ENCODE peak calls at places on chromosomes 7 and 10, in seven cellular contexts. O, C, E, U, D, Z and P are unnamed samples. For H3K4me1 and H3K27me3, the result is how much of the 10 kb centered on the place peaks cover.

GRCh38 chr10:3407208-3407607 is 234.6 kb upstream of the PITRM1 start:
- DNase-seq in U (no peak), E (no peak), O (peak), D (no peak), Z (no peak), C (no peak), P (no peak)

GRCh38 chr10:3807928-3808496 is 23.0 kb upstream of the KLF6 start:
- DNase-seq in E (peak), C (no peak), Z (no peak), D (peak), O (no peak), U (no peak), P (no peak)

GRCh38 chr7:2100278-2101205 is 132.2 kb downstream of the MAD1L1 start:
- DNase-seq in O (no peak), C (peak), D (peak), U (no peak), E (no peak), Z (no peak), P (no peak)

GRCh38 chr10:130401860-130402765 is 265.9 kb downstream of the GLRX3 start:
- DNase-seq in C (no peak), Z (no peak), U (no peak), D (no peak), E (no peak), O (no peak), P (no peak)

GRCh38 chr10:91759581-91759986 is 38.6 kb upstream of the TNKS2 start:
- DNase-seq in Z (peak), C (no peak), D (no peak), O (peak), U (no peak), E (no peak), P (no peak)

GRCh38 chr7:157193274-157193673 is 54.5 kb downstream of the UBE3C start:
- DNase-seq in E (peak), Z (no peak), U (no peak), D (peak), O (no peak), C (peak), P (no peak)

GRCh38 chr10:89921422-89921821 is 220.0 kb downstream of the KIF20B start:
- DNase-seq in D (no peak), U (no peak), Z (no peak), C (peak), O (peak), E (no peak), P (no peak)

GRCh38 chr7:103988468-103989199 is 824 bp downstream of the RELN start:
- DNase-seq in D (peak), U (no peak), Z (no peak), E (no peak), C (no peak), O (peak), P (no peak)

GRCh38 chr7:55019329-55019690 is 493 bp downstream of the EGFR start:
- DNase-seq in Z (peak), D (peak), C (peak), E (peak), U (no peak), O (peak), P (no peak)

GRCh38 chr10:13152286-13152685 is 9.1 kb upstream of the MCM10 start:
- DNase-seq in Z (no peak), O (no peak), E (no peak), U (no peak), C (peak), D (no peak), P (no peak)

GRCh38 chr7:137871173-137871915 is 24.6 kb upstream of the DGKI start:
- DNase-seq in C (no peak), E (no peak), U (no peak), D (no peak), Z (peak), O (no peak), P (no peak)

GRCh38 chr7:91347288-91347687 is 83.1 kb downstream of the FZD1 start:
- DNase-seq in C (no peak), D (no peak), Z (peak), E (no peak), U (no peak), O (peak), P (no peak)

GRCh38 chr10:60271319-60272040 is 118.2 kb downstream of the ANK3 start:
- DNase-seq in O (no peak), Z (no peak), D (no peak), C (no peak), U (no peak), E (no peak), P (no peak)

GRCh38 chr10:22606164-22606614 is 108.2 kb downstream of the PIP4K2A start:
- DNase-seq in U (peak), O (peak), Z (peak), D (no peak), C (no peak), E (no peak), P (no peak)

GRCh38 chr7:13821152-13821787 is 168.2 kb downstream of the ETV1 start:
- DNase-seq in C (no peak), O (peak), U (no peak), E (no peak), D (no peak), Z (no peak), P (no peak)

GRCh38 chr10:125795111-125795510 is 19.5 kb upstream of the MMP21 start:
- DNase-seq in Z (no peak), C (no peak), D (no peak), E (no peak), U (no peak), O (no peak), P (no peak)

GRCh38 chr10:128530301-128530700 is 404.1 kb upstream of the MKI67 start:
- DNase-seq in O (no peak), E (no peak), U (no peak), C (peak), D (peak), Z (peak), P (no peak)

GRCh38 chr10:59245751-59246150 is 69.3 kb downstream of the PHYHIPL start:
- DNase-seq in D (no peak), U (no peak), O (no peak), Z (no peak), C (no peak), E (no peak), P (no peak)

GRCh38 chr10:79413196-79413595 is 32.2 kb downstream of the ZCCHC24 start:
- DNase-seq in D (no peak), O (peak), U (no peak), Z (peak), C (no peak), E (no peak), P (no peak)

GRCh38 chr7:2601907-2602735 is 29.7 kb upstream of the TTYH3 start:
- DNase-seq in D (no peak), E (no peak), Z (no peak), O (no peak), U (no peak), C (no peak), P (no peak)

GRCh38 chr7:19069842-19070241 is 47.6 kb downstream of the TWIST1 start:
- DNase-seq in Z (no peak), U (no peak), O (peak), E (no peak), C (no peak), D (no peak), P (no peak)

GRCh38 chr7:127755529-127755928 is 103.5 kb downstream of the SND1 start:
- DNase-seq in O (no peak), C (no peak), D (no peak), Z (no peak), E (no peak), U (no peak), P (no peak)

GRCh38 chr7:129778770-129779601 is 167.5 kb downstream of the NRF1 start:
- DNase-seq in C (peak), D (peak), E (no peak), U (peak), Z (no peak), O (no peak), P (no peak)

GRCh38 chr10:130459851-130460490 is 323.8 kb downstream of the GLRX3 start:
- DNase-seq in Z (no peak), O (no peak), D (no peak), E (peak), U (no peak), C (no peak), P (no peak)

GRCh38 chr7:121473645-121474300 is 77.7 kb upstream of the FAM3C start:
- DNase-seq in C (no peak), U (no peak), E (no peak), Z (peak), O (peak), D (no peak), P (no peak)

GRCh38 chr10:8352696-8353095 is 298.2 kb downstream of the GATA3 start:
- DNase-seq in C (no peak), E (no peak), D (no peak), O (peak), Z (no peak), U (no peak), P (no peak)

GRCh38 chr7:105209870-105210269 is 178.9 kb downstream of the SRPK2 start:
- DNase-seq in C (no peak), U (no peak), O (no peak), Z (no peak), D (no peak), E (no peak), P (no peak)

GRCh38 chr10:119391430-119392313 is 150.8 kb downstream of the RGS10 start:
- DNase-seq in E (no peak), D (no peak), O (no peak), C (no peak), U (no peak), Z (no peak), P (no peak)

GRCh38 chr7:7662527-7662926 is 22.0 kb downstream of the UMAD1 start:
- DNase-seq in O (peak), E (no peak), Z (peak), U (no peak), D (no peak), C (no peak), P (no peak)

GRCh38 chr7:87658553-87658952 is 30.4 kb downstream of the RUNDC3B start:
- DNase-seq in O (no peak), D (no peak), Z (no peak), U (no peak), C (no peak), E (no peak), P (no peak)

GRCh38 chr10:26438534-26439269 is 561 bp downstream of the APBB1IP start:
- DNase-seq in Z (no peak), C (no peak), D (peak), U (peak), E (peak), O (peak), P (no peak)

GRCh38 chr10:32050145-32050544 is 6.1 kb downstream of the KIF5B start:
- DNase-seq in D (peak), O (peak), C (no peak), E (no peak), Z (no peak), U (no peak), P (no peak)
- H3K4me1 ChIP-seq in D (under half), O (under half), C (under half), E (under half), Z (under half), U (half or more), P (under half)

GRCh38 chr7:27187702-27188665 is 3.0 kb upstream of the HOXA11 start:
- DNase-seq in E (peak), Z (no peak), C (no peak), U (no peak), D (no peak), O (no peak), P (peak)
- H3K27me3 ChIP-seq in E (half or more), Z (under half), C (under half), U (half or more), D (half or more), O (half or more), P (under half)

DNA sequence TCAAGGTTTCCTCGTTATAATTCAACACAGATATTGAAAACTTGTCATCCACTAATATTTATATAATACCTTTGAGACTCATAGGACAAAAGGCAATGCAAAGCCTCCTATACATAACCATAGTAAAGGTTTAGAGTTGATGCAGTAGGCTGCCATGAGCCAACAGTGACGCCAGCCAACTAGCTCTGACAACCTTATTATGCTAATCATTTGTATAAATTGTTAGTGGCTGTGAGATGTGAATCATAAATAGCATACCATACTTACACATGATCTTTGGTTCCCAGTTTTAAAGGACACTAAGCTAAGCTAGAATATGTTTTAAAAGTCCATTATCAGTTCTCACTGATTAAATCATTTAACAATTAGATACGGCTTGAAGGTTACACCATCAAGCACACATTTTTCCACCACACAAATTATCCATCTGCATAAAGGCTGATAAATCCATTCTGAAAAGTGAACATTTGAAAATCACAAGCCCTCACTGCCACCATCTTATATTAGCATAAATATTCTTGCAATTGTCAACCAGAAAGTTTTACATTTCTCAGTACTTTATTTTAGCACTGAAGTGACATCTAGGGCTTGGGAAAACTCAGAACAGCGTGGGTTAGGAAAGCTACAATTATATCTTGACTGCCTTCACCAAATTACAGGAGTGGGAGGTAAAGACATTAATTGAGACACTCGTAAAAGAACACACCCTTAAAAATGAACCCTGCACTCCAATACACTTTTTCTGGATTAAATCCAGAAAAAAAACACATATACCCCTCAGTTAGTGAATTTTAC is 30.7 kb downstream of the COA1 start:
- DNase-seq in D (no peak), U (no peak), C (no peak), O (peak), Z (no peak), E (no peak), P (no peak)
- H3K4me1 ChIP-seq in D (under half), U (under half), C (under half), O (under half), Z (under half), E (under half), P (under half)

GRCh38 chr10:101145750-101146391 is 14.8 kb downstream of the TLX1 start:
- DNase-seq in C (no peak), E (no peak), Z (no peak), O (no peak), D (no peak), U (no peak), P (no peak)

GRCh38 chr10:101143354-101143648 is 12.2 kb downstream of the TLX1 start:
- DNase-seq in E (no peak), U (no peak), D (no peak), O (no peak), C (no peak), Z (no peak), P (no peak)

GRCh38 chr10:101144053-101144452 is 13.0 kb downstream of the TLX1 start:
- DNase-seq in O (no peak), Z (no peak), E (no peak), C (no peak), U (no peak), D (no peak), P (no peak)

GRCh38 chr10:101146392-101147251 is 15.5 kb downstream of the TLX1 start:
- DNase-seq in E (no peak), U (no peak), Z (no peak), O (no peak), D (no peak), C (no peak), P (no peak)

GRCh38 chr10:101145145-101145544 is 14.0 kb downstream of the TLX1 start:
- DNase-seq in D (no peak), Z (no peak), U (no peak), E (no peak), O (no peak), C (no peak), P (no peak)
- H3K27me3 ChIP-seq in D (half or more), Z (half or more), U (half or more), E (under half), O (half or more), C (under half), P (under half)

DNA sequence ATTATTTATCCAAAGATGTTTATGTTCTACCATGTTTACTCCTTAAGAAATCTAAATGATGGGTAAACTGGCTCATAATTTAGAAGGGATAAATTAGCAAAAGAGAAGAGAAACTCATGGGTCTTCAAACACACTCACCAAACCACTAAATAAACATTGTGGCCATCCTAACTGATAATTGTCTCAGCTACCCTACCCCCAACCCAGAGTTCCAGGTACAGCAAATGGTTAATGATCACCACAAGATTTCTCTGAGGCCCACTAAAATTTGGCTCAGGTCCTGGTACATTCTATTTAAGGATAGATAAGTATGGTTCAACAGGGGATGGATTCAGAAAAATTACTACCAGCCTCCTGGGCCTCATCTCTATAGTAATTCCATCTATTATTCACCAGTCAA is 21.4 kb downstream of the SLC25A13 start:
- DNase-seq in C (no peak), U (no peak), D (no peak), E (no peak), Z (no peak), O (peak), P (no peak)
- H3K4me1 ChIP-seq in C (half or more), U (under half), D (under half), E (half or more), Z (under half), O (under half), P (under half)

GRCh38 chr10:126842836-126843235 is 62.4 kb upstream of the DOCK1 start:
- DNase-seq in O (no peak), U (no peak), C (no peak), D (no peak), Z (no peak), E (no peak), P (no peak)
- H3K27me3 ChIP-seq in O (under half), U (under half), C (under half), D (under half), Z (under half), E (under half), P (under half)